ENCODE peak calls at places on chromosomes 3 and 15, in seven cellular contexts. R is psoas muscle, P is cardiac fibroblast, W is choroid plexus epithelial cell, Y is AG09309, Z is neural progenitor cell, I is IMR-90. B is an unnamed sample.

GRCh38 chr3:170077406-170077805 is 39.6 kb downstream of the GPR160 start:
- DNase-seq in I (no peak), R (no peak), P (no peak), Z (peak; percentile 9), Y (no peak), W (no peak), B (no peak)

GRCh38 chr15:63401714-63402497 is 20.3 kb upstream of the CA12 start:
- DNase-seq in Z (no peak), P (no peak), Y (no peak), R (no peak), W (no peak), I (no peak), B (no peak)

GRCh38 chr3:161263057-161263456 is 41.9 kb downstream of the NMD3 start:
- DNase-seq in W (peak; percentile 73), Y (peak; percentile 47), P (peak; percentile 93), Z (no peak), R (no peak), I (peak; percentile 65), B (peak; percentile 81)

GRCh38 chr3:71117572-71118247 is 465.8 kb downstream of the FOXP1 start:
- DNase-seq in P (peak; percentile 51), W (no peak), I (peak; percentile 69), Y (no peak), Z (no peak), R (no peak), B (no peak)

GRCh38 chr15:49495993-49496747 is 73.1 kb downstream of the FGF7 start:
- DNase-seq in Z (no peak), Y (peak; percentile 28), P (peak; percentile 68), R (no peak), I (peak; percentile 79), W (peak; percentile 71), B (no peak)

GRCh38 chr3:43997788-43998373 is 243.8 kb upstream of the TOPAZ1 start:
- DNase-seq in I (no peak), P (peak; percentile 39), Z (peak; percentile 52), W (no peak), R (no peak), Y (no peak), B (no peak)

GRCh38 chr3:48655586-48655985 is 7.1 kb downstream of the CELSR3 start:
- DNase-seq in I (no peak), W (no peak), P (no peak), R (no peak), Z (no peak), Y (no peak), B (no peak)

GRCh38 chr3:41209646-41210045 is 10.3 kb downstream of the CTNNB1 start:
- DNase-seq in Y (no peak), R (no peak), Z (no peak), I (no peak), P (no peak), W (no peak), B (peak; percentile 42)

GRCh38 chr3:18766971-18767370 is 341.8 kb upstream of the SATB1 start:
- DNase-seq in Y (no peak), R (no peak), P (no peak), W (no peak), I (no peak), Z (no peak), B (no peak)

GRCh38 chr3:156382458-156383346 is 172.2 kb downstream of the SSR3 start:
- DNase-seq in R (no peak), W (peak; percentile 74), Y (no peak), I (peak; percentile 41), Z (peak; percentile 24), P (peak; percentile 66), B (peak; percentile 58)

GRCh38 chr15:33149919-33150318 is 44.6 kb downstream of the FMN1 start:
- DNase-seq in Z (no peak), P (peak; percentile 45), Y (peak; percentile 7), I (peak; percentile 30), W (peak; percentile 64), R (no peak), B (no peak)

GRCh38 chr15:78567541-78567940 is 2.2 kb downstream of the CHRNA5 start:
- DNase-seq in W (no peak), R (no peak), Y (no peak), P (no peak), I (no peak), Z (no peak), B (no peak)

GRCh38 chr15:61871926-61872522 is 188.2 kb downstream of the VPS13C start:
- DNase-seq in W (peak; percentile 50), Z (peak; percentile 15), P (peak; percentile 58), I (peak; percentile 20), R (no peak), Y (peak; percentile 2), B (no peak)

GRCh38 chr15:52653451-52653964 is 25.7 kb downstream of the ATOSA start:
- DNase-seq in I (peak; percentile 85), Y (peak; percentile 43), Z (peak; percentile 47), R (no peak), W (peak; percentile 91), P (peak; percentile 96), B (peak; percentile 86)

GRCh38 chr3:160753953-160754352 is 2.1 kb upstream of the PPM1L start:
- DNase-seq in I (no peak), R (no peak), W (no peak), Y (no peak), P (no peak), Z (no peak), B (no peak)

GRCh38 chr15:31297880-31298456 is 28.7 kb upstream of the KLF13 start:
- DNase-seq in W (no peak), Z (no peak), I (no peak), R (no peak), Y (no peak), P (no peak), B (no peak)

GRCh38 chr3:142929109-142929508 is 34.4 kb downstream of the PAQR9 start:
- DNase-seq in Y (no peak), P (peak; percentile 66), Z (peak; percentile 38), I (peak; percentile 61), W (peak; percentile 70), R (peak; percentile 36), B (peak; percentile 43)
- TF ChIP-seq CTCF in Y (peak; percentile 52), P (peak; percentile 63), Z (peak; percentile 51), I (peak; percentile 57), W (peak; percentile 72), R (peak; percentile 71), B (peak; percentile 76)

DNA sequence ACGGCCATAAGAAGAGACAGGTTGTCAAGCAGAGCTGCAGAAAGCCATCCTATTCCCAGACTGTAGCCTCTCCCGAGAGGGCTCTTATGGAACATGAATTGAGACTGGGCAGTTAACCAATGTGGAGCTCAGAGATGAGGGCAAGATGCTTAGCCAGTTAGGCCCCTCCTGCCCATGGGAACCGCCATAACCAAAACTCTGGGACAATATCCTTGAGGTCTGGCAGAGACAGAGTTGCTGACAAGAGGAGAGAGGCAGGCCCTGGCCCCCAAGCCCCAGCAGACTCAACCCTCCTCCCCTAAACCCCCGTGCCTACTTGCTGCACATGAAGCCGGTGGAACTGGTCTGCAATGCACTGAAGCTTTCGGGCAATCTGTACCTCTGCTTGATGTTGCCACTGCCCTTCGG is 4.8 kb downstream of the BMF start:
- DNase-seq in W (no peak), Z (no peak), I (no peak), R (no peak), P (no peak), Y (no peak), B (no peak)
- H3K4me3 ChIP-seq in W (no peak overlapping the region), Z (peak overlapping the region; percentile 18), I (no peak overlapping the region), R (peak overlapping the region; percentile 39), P (no peak overlapping the region), Y (no peak overlapping the region), B (no peak overlapping the region)

GRCh38 chr15:74132681-74133070 is 2.3 kb downstream of the ISLR2 start:
- DNase-seq in R (no peak), W (no peak), Z (peak; percentile 39), P (peak; percentile 36), Y (no peak), I (peak; percentile 24), B (no peak)

GRCh38 chr15:74133071-74133702 is 2.8 kb downstream of the ISLR2 start:
- DNase-seq in Z (peak; percentile 57), R (no peak), W (no peak), P (peak; percentile 24), Y (no peak), I (no peak), B (no peak)

GRCh38 chr15:74135041-74135565 is 4.7 kb downstream of the ISLR2 start:
- DNase-seq in R (no peak), Y (no peak), W (no peak), P (no peak), Z (no peak), I (no peak), B (no peak)

GRCh38 chr15:74133703-74134386 is 3.5 kb downstream of the ISLR2 start:
- DNase-seq in W (no peak), R (no peak), Y (no peak), Z (peak; percentile 72), I (no peak), P (no peak), B (no peak)

DNA sequence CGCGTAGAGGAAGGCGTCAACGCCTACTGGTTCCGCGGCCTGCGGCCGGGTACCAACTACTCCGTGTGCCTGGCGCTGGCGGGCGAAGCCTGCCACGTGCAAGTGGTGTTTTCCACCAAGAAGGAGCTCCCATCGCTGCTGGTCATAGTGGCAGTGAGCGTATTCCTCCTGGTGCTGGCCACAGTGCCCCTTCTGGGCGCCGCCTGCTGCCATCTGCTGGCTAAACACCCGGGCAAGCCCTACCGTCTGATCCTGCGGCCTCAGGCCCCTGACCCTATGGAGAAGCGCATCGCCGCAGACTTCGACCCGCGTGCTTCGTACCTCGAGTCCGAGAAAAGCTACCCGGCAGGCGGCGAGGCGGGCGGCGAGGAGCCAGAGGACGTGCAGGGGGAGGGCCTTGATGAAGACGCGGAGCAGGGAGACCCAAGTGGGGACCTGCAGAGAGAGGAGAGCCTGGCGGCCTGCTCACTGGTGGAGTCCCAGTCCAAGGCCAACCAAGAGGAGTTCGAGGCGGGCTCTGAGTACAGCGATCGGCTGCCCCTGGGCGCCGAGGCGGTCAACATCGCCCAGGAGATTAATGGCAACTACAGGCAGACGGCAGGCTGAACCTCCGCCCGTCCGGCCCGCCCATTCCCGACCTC is 4.1 kb downstream of the ISLR2 start:
- DNase-seq in I (peak; percentile 23), R (peak; percentile 40), Z (peak; percentile 90), Y (no peak), W (no peak), P (peak; percentile 31), B (no peak)
- TF ChIP-seq CTCF in I (peak; percentile 49), R (peak; percentile 46), Z (peak; percentile 74), Y (peak; percentile 57), W (peak; percentile 38), P (peak; percentile 43), B (peak; percentile 74)

GRCh38 chr15:81303241-81304225 is 20.4 kb downstream of the STARD5 start:
- DNase-seq in R (no peak), W (peak; percentile 30), P (peak; percentile 6), Z (peak; percentile 52), I (peak; percentile 18), Y (no peak), B (peak; percentile 56)
- H3K4me3 ChIP-seq in R (no peak overlapping the region), W (no peak overlapping the region), P (no peak overlapping the region), Z (no peak overlapping the region), I (no peak overlapping the region), Y (no peak overlapping the region), B (no peak overlapping the region)